ENCODE peak calls at places on chromosomes 13 and 19, in six cellular contexts. Z, Y, L, U, O and Q are unnamed samples.

GRCh38 chr19:48915757-48916156 is 15.6 kb downstream of the NUCB1 start:
- DNase-seq in Z (no peak), Y (no peak), L (no peak), U (no peak), O (no peak), Q (no peak)

GRCh38 chr13:110287031-110287828 is 19.7 kb downstream of the COL4A1 start:
- DNase-seq in Z (no peak), Y (no peak), L (no peak), U (peak), O (no peak), Q (no peak)

GRCh38 chr19:54352041-54352440 is 12.7 kb downstream of the LAIR1 start:
- DNase-seq in Z (no peak), Y (no peak), L (no peak), U (no peak), O (no peak), Q (no peak)

GRCh38 chr19:10817291-10818038 is 18.5 kb downstream of the TMED1 start:
- DNase-seq in Z (no peak), Y (no peak), L (peak), U (peak), O (peak), Q (no peak)

GRCh38 chr19:3357362-3357730 is 9.0 kb upstream of the NFIC start:
- DNase-seq in Z (no peak), Y (no peak), L (no peak), U (no peak), O (no peak), Q (no peak)

GRCh38 chr13:62453761-62454160 is 1038.1 kb upstream of the PCDH20 start:
- DNase-seq in Z (no peak), Y (no peak), L (no peak), U (no peak), O (no peak), Q (no peak)

GRCh38 chr13:107864543-107865460 is 350.5 kb downstream of the LIG4 start:
- DNase-seq in Z (no peak), Y (peak), L (peak), U (no peak), O (peak), Q (no peak)

GRCh38 chr13:43431279-43431678 is 355.5 kb downstream of the ENOX1 start:
- DNase-seq in Z (no peak), Y (no peak), L (no peak), U (no peak), O (peak), Q (no peak)

GRCh38 chr13:73837147-73837546 is 297.1 kb downstream of the KLF12 start:
- DNase-seq in Z (no peak), Y (no peak), L (no peak), U (no peak), O (no peak), Q (no peak)

GRCh38 chr13:90293793-90294361 is 1053.6 kb upstream of the MIR17HG start:
- DNase-seq in Z (no peak), Y (no peak), L (no peak), U (no peak), O (no peak), Q (no peak)

GRCh38 chr13:48412881-48413351 is at the start of gene LPAR6:
- DNase-seq in Z (no peak), Y (peak), L (peak), U (no peak), O (peak), Q (no peak)

GRCh38 chr19:21566073-21566472 is 60.7 kb downstream of the ZNF429 start:
- DNase-seq in Z (no peak), Y (no peak), L (no peak), U (no peak), O (no peak), Q (no peak)

GRCh38 chr13:42266464-42266863 is 5.5 kb upstream of the AKAP11 start:
- DNase-seq in Z (no peak), Y (peak), L (no peak), U (no peak), O (peak), Q (no peak)

GRCh38 chr19:12665281-12665573 is 1.3 kb downstream of the MAN2B1 start:
- DNase-seq in Z (peak), Y (no peak), L (no peak), U (peak), O (no peak), Q (peak)

GRCh38 chr13:28597641-28598040 is 61.3 kb upstream of the POMP start:
- DNase-seq in Z (no peak), Y (peak), L (peak), U (no peak), O (peak), Q (no peak)

GRCh38 chr13:40158218-40158617 is 502.8 kb downstream of the COG6 start:
- DNase-seq in Z (no peak), Y (no peak), L (no peak), U (no peak), O (no peak), Q (no peak)

GRCh38 chr19:43634877-43635560 is 4.6 kb downstream of the CADM4 start:
- DNase-seq in Z (no peak), Y (no peak), L (peak), U (no peak), O (peak), Q (no peak)

GRCh38 chr13:39616087-39616694 is 13.2 kb upstream of the LHFPL6 start:
- DNase-seq in Z (peak), Y (peak), L (peak), U (peak), O (peak), Q (peak)

GRCh38 chr13:88051746-88052482 is 380.7 kb downstream of the SLITRK5 start:
- DNase-seq in Z (no peak), Y (no peak), L (no peak), U (no peak), O (no peak), Q (no peak)

GRCh38 chr13:41919741-41920487 is 41.0 kb downstream of the VWA8 start:
- DNase-seq in Z (no peak), Y (no peak), L (no peak), U (no peak), O (no peak), Q (no peak)

GRCh38 chr19:49475995-49476880 is 2.2 kb downstream of the FLT3LG start:
- DNase-seq in Z (no peak), Y (peak), L (peak), U (no peak), O (no peak), Q (no peak)

GRCh38 chr19:19775891-19776205 is 42.9 kb upstream of the ZNF14 start:
- DNase-seq in Z (no peak), Y (no peak), L (no peak), U (no peak), O (no peak), Q (no peak)

GRCh38 chr13:110826861-110827672 is 87.8 kb downstream of the ANKRD10 start:
- DNase-seq in Z (no peak), Y (no peak), L (no peak), U (no peak), O (no peak), Q (no peak)

GRCh38 chr19:16330811-16331690 is 6.4 kb downstream of the KLF2 start:
- DNase-seq in Z (no peak), Y (no peak), L (no peak), U (no peak), O (no peak), Q (no peak)

GRCh38 chr19:12784871-12785430 is 6.3 kb upstream of the JUNB start:
- DNase-seq in Z (no peak), Y (no peak), L (no peak), U (no peak), O (no peak), Q (peak)

GRCh38 chr13:33524086-33524485 is 238.5 kb upstream of the STARD13 start:
- DNase-seq in Z (no peak), Y (no peak), L (no peak), U (no peak), O (peak), Q (no peak)

GRCh38 chr13:110818747-110819146 is 96.1 kb downstream of the ANKRD10 start:
- DNase-seq in Z (no peak), Y (no peak), L (no peak), U (no peak), O (no peak), Q (no peak)

GRCh38 chr13:90545070-90545840 is 802.2 kb upstream of the MIR17HG start:
- DNase-seq in Z (no peak), Y (no peak), L (no peak), U (no peak), O (no peak), Q (no peak)

GRCh38 chr13:28494861-28495585 is at the start of gene FLT1:
- DNase-seq in Z (no peak), Y (peak), L (peak), U (peak), O (no peak), Q (peak)

GRCh38 chr19:28436320-28436719 is 776.6 kb downstream of the UQCRFS1 start:
- DNase-seq in Z (no peak), Y (no peak), L (no peak), U (no peak), O (no peak), Q (no peak)

GRCh38 chr19:4717191-4717965 is 6.3 kb downstream of the DPP9 start:
- DNase-seq in Z (no peak), Y (peak), L (peak), U (no peak), O (peak), Q (no peak)

GRCh38 chr19:39411006-39411831 is 1.2 kb upstream of the PLEKHG2 start:
- DNase-seq in Z (no peak), Y (no peak), L (peak), U (peak), O (peak), Q (peak)

GRCh38 chr13:73146705-73147104 is 87.9 kb downstream of the KLF5 start:
- DNase-seq in Z (no peak), Y (no peak), L (no peak), U (no peak), O (peak), Q (no peak)

GRCh38 chr19:42465827-42466280 is 23.1 kb upstream of the CXCL17 start:
- DNase-seq in Z (peak), Y (no peak), L (no peak), U (no peak), O (no peak), Q (peak)

GRCh38 chr19:35331551-35332214 is 2.7 kb downstream of the CD22 start:
- DNase-seq in Z (no peak), Y (no peak), L (no peak), U (no peak), O (no peak), Q (no peak)

GRCh38 chr19:35330475-35330874 is 1.5 kb downstream of the CD22 start:
- DNase-seq in Z (peak), Y (no peak), L (no peak), U (no peak), O (no peak), Q (peak)

GRCh38 chr19:35329323-35329722 is 336 bp downstream of the CD22 start:
- DNase-seq in Z (no peak), Y (no peak), L (no peak), U (no peak), O (no peak), Q (no peak)

GRCh38 chr19:35328851-35329285 is at the start of gene CD22:
- DNase-seq in Z (no peak), Y (no peak), L (no peak), U (no peak), O (no peak), Q (peak)

GRCh38 chr19:35327642-35328041 is 1.3 kb upstream of the CD22 start:
- DNase-seq in Z (no peak), Y (no peak), L (no peak), U (no peak), O (no peak), Q (no peak)
- TF ChIP-seq CTCF in Z (peak), Y (peak), L (no peak), U (no peak), O (peak), Q (peak)

GRCh38 chr19:771332-771785 is 20.4 kb downstream of the MISP start:
- DNase-seq in Z (no peak), Y (peak), L (peak), U (no peak), O (peak), Q (no peak)
- TF ChIP-seq CTCF in Z (peak), Y (peak), L (peak), U (peak), O (peak), Q (peak)

GRCh38 chr13:94163535-94163934 is 315.9 kb downstream of the DCT start:
- DNase-seq in Z (no peak), Y (no peak), L (no peak), U (no peak), O (no peak), Q (no peak)

GRCh38 chr13:94169783-94170513 is 309.5 kb downstream of the DCT start:
- DNase-seq in Z (no peak), Y (peak), L (no peak), U (no peak), O (peak), Q (no peak)

GRCh38 chr13:94174009-94174408 is 305.5 kb downstream of the DCT start:
- DNase-seq in Z (no peak), Y (no peak), L (no peak), U (no peak), O (no peak), Q (no peak)

GRCh38 chr13:94173312-94173854 is 306.1 kb downstream of the DCT start:
- DNase-seq in Z (no peak), Y (no peak), L (no peak), U (no peak), O (peak), Q (no peak)

DNA sequence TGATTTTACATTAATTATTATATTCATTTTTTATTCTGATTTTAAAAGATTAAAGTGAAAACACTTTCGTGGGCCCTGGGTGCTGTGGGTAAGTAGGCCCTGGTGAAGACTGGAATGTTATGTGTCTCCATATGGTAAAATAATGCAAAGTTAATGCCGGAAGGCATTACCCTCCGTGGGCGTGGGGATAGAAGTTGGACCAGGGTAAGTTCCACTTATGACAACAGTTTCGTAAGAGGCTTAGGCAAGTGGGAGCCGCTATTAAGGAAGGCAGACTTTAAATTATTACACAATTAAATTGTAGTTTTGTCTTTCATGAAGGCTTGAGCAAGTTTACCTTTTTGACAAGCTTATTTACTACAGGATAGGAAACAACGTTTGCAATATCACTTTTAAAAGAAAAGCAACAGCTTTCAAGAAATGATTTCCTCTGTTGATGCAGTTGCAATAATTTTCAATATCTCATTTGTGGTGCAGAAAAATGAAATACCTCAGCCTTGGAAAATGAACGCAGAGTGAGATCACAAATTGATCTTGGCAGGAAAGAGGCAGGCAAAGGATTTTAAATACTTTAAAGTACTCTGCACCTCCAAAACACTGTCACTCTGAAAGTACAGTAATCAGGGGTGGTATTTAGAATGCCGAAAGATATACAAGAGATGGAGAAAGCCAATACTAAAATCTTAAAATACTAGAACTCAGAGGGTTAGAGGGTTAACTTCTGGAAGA is 310.5 kb downstream of the DCT start:
- DNase-seq in Z (no peak), Y (peak), L (no peak), U (no peak), O (peak), Q (no peak)
- TF ChIP-seq CTCF in Z (no peak), Y (no peak), L (no peak), U (no peak), O (no peak), Q (no peak)

GRCh38 chr19:7197169-7197759 is 97.0 kb downstream of the INSR start:
- DNase-seq in Z (peak), Y (peak), L (peak), U (peak), O (peak), Q (peak)
- TF ChIP-seq CTCF in Z (no peak), Y (no peak), L (no peak), U (no peak), O (no peak), Q (no peak)

GRCh38 chr13:46603165-46603603 is 50.2 kb downstream of the LRCH1 start:
- DNase-seq in Z (no peak), Y (no peak), L (no peak), U (no peak), O (peak), Q (no peak)
- TF ChIP-seq CTCF in Z (peak), Y (peak), L (peak), U (peak), O (peak), Q (peak)

GRCh38 chr13:19890030-19890429 is 26.6 kb upstream of the ZMYM5 start:
- DNase-seq in Z (no peak), Y (no peak), L (no peak), U (no peak), O (no peak), Q (no peak)

GRCh38 chr13:19888799-19889198 is 25.4 kb upstream of the ZMYM5 start:
- DNase-seq in Z (no peak), Y (peak), L (no peak), U (no peak), O (peak), Q (no peak)
- TF ChIP-seq CTCF in Z (no peak), Y (peak), L (peak), U (peak), O (peak), Q (no peak)

GRCh38 chr13:45373116-45373606 is 32.2 kb upstream of the TPT1 start:
- DNase-seq in Z (no peak), Y (no peak), L (no peak), U (no peak), O (no peak), Q (no peak)
- TF ChIP-seq CTCF in Z (no peak), Y (no peak), L (no peak), U (no peak), O (no peak), Q (no peak)

GRCh38 chr19:51783373-51783772 is 11.6 kb upstream of the FPR3 start:
- DNase-seq in Z (no peak), Y (peak), L (no peak), U (no peak), O (peak), Q (no peak)
- TF ChIP-seq CTCF in Z (peak), Y (peak), L (peak), U (peak), O (peak), Q (no peak)

GRCh38 chr13:101398191-101398590 is 18.1 kb downstream of the NALCN start:
- DNase-seq in Z (no peak), Y (no peak), L (no peak), U (no peak), O (peak), Q (no peak)
- TF ChIP-seq CTCF in Z (no peak), Y (no peak), L (no peak), U (no peak), O (no peak), Q (no peak)

GRCh38 chr19:17719730-17720486 is 628 bp downstream of the MAP1S start:
- DNase-seq in Z (no peak), Y (no peak), L (peak), U (no peak), O (no peak), Q (no peak)

GRCh38 chr19:17720487-17720839 is 1.2 kb downstream of the MAP1S start:
- DNase-seq in Z (no peak), Y (no peak), L (no peak), U (no peak), O (no peak), Q (no peak)

GRCh38 chr19:17718467-17718987 is 753 bp upstream of the MAP1S start:
- DNase-seq in Z (no peak), Y (no peak), L (no peak), U (no peak), O (no peak), Q (no peak)

GRCh38 chr19:17718988-17719711 is at the start of gene MAP1S:
- DNase-seq in Z (no peak), Y (peak), L (peak), U (no peak), O (peak), Q (peak)

GRCh38 chr19:17716309-17716929 is 2.9 kb upstream of the MAP1S start:
- DNase-seq in Z (no peak), Y (no peak), L (no peak), U (no peak), O (no peak), Q (no peak)
- TF ChIP-seq CTCF in Z (peak), Y (peak), L (no peak), U (no peak), O (peak), Q (no peak)